ENCODE peak calls at places on chromosomes 1 and 21, in four cellular contexts. B is progenitor cell of endocrine pancreas, Y is GM13977, R is AG09309. Z is an unnamed sample.

GRCh38 chr1:228007054-228007800 is 429 bp downstream of the WNT3A start:
- DNase-seq in B (peak), Y (peak), R (no peak), Z (peak)

GRCh38 chr1:90475623-90476022 is 241.5 kb downstream of the BARHL2 start:
- DNase-seq in B (no peak), Y (no peak), R (no peak), Z (no peak)

GRCh38 chr1:110150330-110151174 is at the start of gene SLC6A17:
- DNase-seq in Y (no peak), R (no peak), B (peak), Z (no peak)

GRCh38 chr1:198118136-198118535 is 38.7 kb upstream of the NEK7 start:
- DNase-seq in R (peak), Y (no peak), B (no peak), Z (no peak)

GRCh38 chr1:29284286-29284960 is 48.1 kb downstream of the PTPRU start:
- DNase-seq in R (no peak), Y (no peak), B (no peak), Z (no peak)

GRCh38 chr1:9422921-9423505 is 116.3 kb upstream of the SLC25A33 start:
- DNase-seq in R (no peak), B (no peak), Y (no peak), Z (no peak)

GRCh38 chr1:84780000-84780716 is 89.9 kb upstream of the SSX2IP start:
- DNase-seq in R (no peak), Y (no peak), B (no peak), Z (no peak)

GRCh38 chr1:94971491-94971924 is 44.6 kb upstream of the CNN3 start:
- DNase-seq in B (no peak), Y (no peak), R (no peak), Z (no peak)

GRCh38 chr1:6802454-6802853 is 17.2 kb downstream of the CAMTA1 start:
- DNase-seq in B (no peak), Y (no peak), R (no peak), Z (no peak)

GRCh38 chr21:15728046-15728445 is 1.7 kb upstream of the USP25 start:
- DNase-seq in Y (no peak), R (no peak), B (no peak), Z (no peak)

GRCh38 chr1:53134961-53135734 is 7.3 kb downstream of the SLC1A7 start:
- DNase-seq in R (no peak), Y (no peak), B (no peak), Z (no peak)

GRCh38 chr1:228060458-228061190 is 21.9 kb upstream of the ARF1 start:
- DNase-seq in Y (no peak), B (no peak), R (no peak), Z (no peak)

GRCh38 chr1:173507847-173508209 is 30.7 kb downstream of the PRDX6 start:
- DNase-seq in Y (no peak), B (no peak), R (no peak), Z (no peak)

GRCh38 chr1:115184260-115184950 is 95.1 kb upstream of the TSPAN2 start:
- DNase-seq in Y (no peak), B (no peak), R (no peak), Z (no peak)

GRCh38 chr1:81848880-81849500 is 48.3 kb downstream of the ADGRL2 start:
- DNase-seq in Y (no peak), B (no peak), R (no peak), Z (no peak)

GRCh38 chr1:234758851-234759250 is 148.9 kb upstream of the IRF2BP2 start:
- DNase-seq in R (no peak), Y (no peak), B (no peak), Z (peak)

GRCh38 chr1:186873687-186874086 is 44.9 kb downstream of the PLA2G4A start:
- DNase-seq in B (no peak), Y (no peak), R (no peak), Z (no peak)

GRCh38 chr21:31530364-31530763 is 129.1 kb upstream of the SOD1 start:
- DNase-seq in R (no peak), B (no peak), Y (no peak), Z (no peak)

GRCh38 chr21:31526040-31526439 is 133.5 kb upstream of the SOD1 start:
- DNase-seq in B (no peak), Y (no peak), R (no peak), Z (no peak)

GRCh38 chr21:31531967-31532366 is 127.5 kb upstream of the SOD1 start:
- DNase-seq in Y (no peak), R (no peak), B (no peak), Z (no peak)

GRCh38 chr21:31530918-31531705 is 128.4 kb upstream of the SOD1 start:
- DNase-seq in B (no peak), R (no peak), Y (no peak), Z (no peak)

GRCh38 chr21:31529406-31529805 is 130.1 kb upstream of the SOD1 start:
- DNase-seq in Y (no peak), R (no peak), B (no peak), Z (no peak)
- TF ChIP-seq CTCF in Y (no peak), R (no peak), B (no peak), Z (no peak)

GRCh38 chr1:225572422-225572821 is 80.5 kb downstream of the ENAH start:
- DNase-seq in R (peak), Y (no peak), B (no peak), Z (no peak)
- TF ChIP-seq CTCF in R (peak), Y (no peak), B (no peak), Z (no peak)

GRCh38 chr1:2322065-2322571 is 69.2 kb downstream of the MORN1 start:
- DNase-seq in R (peak), Y (no peak), B (peak), Z (no peak)
- TF ChIP-seq CTCF in R (peak), Y (no peak), B (no peak), Z (no peak)

DNA sequence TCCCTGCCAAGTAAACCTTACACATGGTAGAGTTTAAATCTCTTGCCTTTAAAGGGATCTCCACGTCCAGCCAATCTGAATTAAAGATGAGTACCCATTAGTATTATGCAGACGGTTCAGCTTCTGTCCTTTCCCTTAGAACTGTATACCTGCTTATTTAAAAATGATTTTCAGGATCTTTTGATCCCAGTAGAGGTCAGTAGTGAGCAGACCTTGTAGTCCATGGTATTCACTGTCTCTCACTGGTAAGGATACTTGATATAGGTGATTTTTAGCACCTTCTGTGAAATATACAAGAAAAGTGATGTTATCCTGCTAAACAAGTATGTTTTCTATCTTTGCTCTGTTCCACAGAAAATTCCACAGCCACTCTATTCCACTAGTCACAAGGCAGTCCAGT is 1211.6 kb upstream of the ADGRL4 start:
- DNase-seq in Y (peak), R (no peak), B (no peak), Z (peak)
- TF ChIP-seq CTCF in Y (peak), R (peak), B (peak), Z (peak)

GRCh38 chr1:201540846-201541735 is 2.2 kb downstream of the NAV1 start:
- DNase-seq in R (no peak), Y (no peak), B (no peak), Z (peak)

GRCh38 chr1:201544710-201545109 is 5.8 kb downstream of the NAV1 start:
- DNase-seq in R (no peak), B (no peak), Y (no peak), Z (no peak)

GRCh38 chr1:201542166-201543045 is 3.5 kb downstream of the NAV1 start:
- DNase-seq in Y (no peak), B (no peak), R (no peak), Z (no peak)

GRCh38 chr1:201546093-201546492 is 7.2 kb downstream of the NAV1 start:
- DNase-seq in B (no peak), R (no peak), Y (no peak), Z (no peak)

GRCh38 chr1:201543871-201544521 is 5.1 kb downstream of the NAV1 start:
- DNase-seq in R (no peak), Y (no peak), B (no peak), Z (no peak)
- TF ChIP-seq CTCF in R (no peak), Y (no peak), B (no peak), Z (no peak)

Z was measured in GM10248.